ENCODE peak calls at places on chromosomes 11 and 22, in eight cellular contexts. K is bronchial epithelial cell, W is transverse colon, M is fibroblast of mammary gland, Z is kidney, Y is psoas muscle, D is WERI-Rb-1, P is adrenal gland. C is an unnamed sample.

GRCh38 chr11:128576555-128576954 is 10.8 kb downstream of the ETS1 start:
- DNase-seq in K (no peak), W (no peak), M (no peak), Z (no peak), Y (no peak), D (no peak), P (no peak), C (no peak)

GRCh38 chr11:61280883-61281580 is 14.1 kb downstream of the VWCE start:
- DNase-seq in K (no peak), W (no peak), M (no peak), Z (peak), Y (no peak), D (no peak), P (no peak), C (no peak)

GRCh38 chr11:72750086-72750485 is 2.1 kb downstream of the ARAP1 start:
- DNase-seq in K (no peak), W (no peak), M (no peak), Z (peak), Y (peak), D (no peak), P (no peak), C (no peak)

GRCh38 chr11:116893906-116894305 is 56.5 kb upstream of the APOA1 start:
- DNase-seq in K (no peak), W (no peak), M (no peak), Z (no peak), Y (no peak), D (no peak), P (no peak), C (no peak)

GRCh38 chr11:62830904-62831519 is 839 bp downstream of the STX5 start:
- DNase-seq in K (no peak), W (no peak), M (no peak), Z (peak), Y (peak), D (no peak), P (no peak), C (peak)

GRCh38 chr11:61951484-61952135 is 1.5 kb downstream of the BEST1 start:
- DNase-seq in K (no peak), W (no peak), M (no peak), Z (no peak), Y (no peak), D (peak), P (no peak), C (no peak)

GRCh38 chr11:109039611-109040010 is 374.7 kb downstream of the DDX10 start:
- DNase-seq in K (peak), W (no peak), M (peak), Z (no peak), Y (no peak), D (no peak), P (no peak), C (no peak)

GRCh38 chr11:119310682-119311052 is 6.3 kb downstream of the MCAM start:
- DNase-seq in K (no peak), W (no peak), M (no peak), Z (no peak), Y (no peak), D (no peak), P (no peak), C (no peak)

GRCh38 chr11:19365743-19366410 is 125.1 kb upstream of the E2F8 start:
- DNase-seq in K (no peak), W (no peak), M (peak), Z (no peak), Y (no peak), D (no peak), P (no peak), C (peak)

GRCh38 chr11:131025020-131025419 is 108.7 kb upstream of the SNX19 start:
- DNase-seq in K (peak), W (no peak), M (peak), Z (no peak), Y (no peak), D (peak), P (peak), C (peak)
- TF ChIP-seq CTCF in K (peak), W (no peak), M (peak), Z (peak), Y (no peak), D (peak), P (peak), C (peak)

GRCh38 chr22:36958366-36958765 is 44.9 kb downstream of the CSF2RB start:
- DNase-seq in K (no peak), W (no peak), M (no peak), Z (no peak), Y (no peak), D (no peak), P (no peak), C (no peak)
- H3K4me3 ChIP-seq in K (no peak), W (no peak), M (no peak), Z (no peak), Y (no peak), D (no peak), P (no peak), C (no peak)

GRCh38 chr11:31881825-31882224 is 70.7 kb upstream of the PAX6 start:
- DNase-seq in K (no peak), W (no peak), M (no peak), Z (no peak), Y (no peak), D (no peak), P (no peak), C (no peak)

GRCh38 chr11:31883435-31883834 is 72.3 kb upstream of the PAX6 start:
- DNase-seq in K (no peak), W (no peak), M (no peak), Z (no peak), Y (no peak), D (no peak), P (no peak), C (no peak)

GRCh38 chr11:31884080-31884479 is 73.0 kb upstream of the PAX6 start:
- DNase-seq in K (no peak), W (no peak), M (no peak), Z (no peak), Y (no peak), D (no peak), P (no peak), C (no peak)

GRCh38 chr11:31882951-31883392 is 71.8 kb upstream of the PAX6 start:
- DNase-seq in K (no peak), W (no peak), M (no peak), Z (no peak), Y (no peak), D (no peak), P (no peak), C (no peak)

DNA sequence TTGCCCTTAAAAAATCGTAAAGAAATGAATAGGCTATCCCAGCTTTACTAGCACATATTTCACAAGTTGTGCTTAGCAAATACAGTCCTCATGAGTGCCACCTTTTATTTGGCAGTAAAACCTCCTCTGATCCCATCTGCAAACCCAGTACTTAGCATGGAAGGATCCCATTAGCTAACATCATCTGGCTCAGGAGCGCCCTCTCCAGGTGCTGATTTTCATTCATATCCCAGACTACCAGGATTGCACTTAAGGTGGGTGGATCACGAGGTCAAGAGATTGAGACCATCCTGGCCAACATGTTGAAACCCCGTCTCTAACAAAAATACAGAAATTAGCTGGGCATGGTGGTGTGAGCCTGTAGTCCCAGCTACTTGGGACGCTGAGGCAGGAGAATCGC is 76.1 kb upstream of the PAX6 start:
- DNase-seq in K (no peak), W (no peak), M (peak), Z (no peak), Y (no peak), D (peak), P (no peak), C (peak)
- TF ChIP-seq CTCF in K (no peak), W (no peak), M (peak), Z (no peak), Y (no peak), D (peak), P (no peak), C (peak)

DNA sequence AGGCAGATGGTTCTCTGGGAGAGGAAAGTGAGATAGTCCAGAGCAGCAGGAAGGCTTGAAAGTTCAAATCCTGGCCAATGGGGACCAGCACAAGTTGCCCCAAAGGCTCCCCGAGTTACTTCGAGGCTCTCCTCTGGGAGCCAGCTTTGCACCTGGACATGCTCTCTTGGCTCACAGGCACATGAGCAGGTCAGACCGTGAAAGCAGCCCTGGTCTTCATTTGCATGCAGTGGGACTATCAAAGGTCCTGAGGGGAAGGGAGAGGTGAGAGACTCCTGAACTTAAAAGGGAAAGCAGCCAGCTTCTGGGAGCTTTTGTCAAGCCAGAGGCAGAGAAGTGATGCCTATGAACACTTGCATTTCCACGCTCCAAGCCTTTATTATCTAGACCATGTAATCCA is 100.1 kb downstream of the NTM start:
- DNase-seq in K (no peak), W (no peak), M (no peak), Z (no peak), Y (no peak), D (no peak), P (no peak), C (no peak)
- H3K4me3 ChIP-seq in K (no peak), W (no peak), M (no peak), Z (no peak), Y (no peak), D (no peak), P (no peak), C (no peak)

DNA sequence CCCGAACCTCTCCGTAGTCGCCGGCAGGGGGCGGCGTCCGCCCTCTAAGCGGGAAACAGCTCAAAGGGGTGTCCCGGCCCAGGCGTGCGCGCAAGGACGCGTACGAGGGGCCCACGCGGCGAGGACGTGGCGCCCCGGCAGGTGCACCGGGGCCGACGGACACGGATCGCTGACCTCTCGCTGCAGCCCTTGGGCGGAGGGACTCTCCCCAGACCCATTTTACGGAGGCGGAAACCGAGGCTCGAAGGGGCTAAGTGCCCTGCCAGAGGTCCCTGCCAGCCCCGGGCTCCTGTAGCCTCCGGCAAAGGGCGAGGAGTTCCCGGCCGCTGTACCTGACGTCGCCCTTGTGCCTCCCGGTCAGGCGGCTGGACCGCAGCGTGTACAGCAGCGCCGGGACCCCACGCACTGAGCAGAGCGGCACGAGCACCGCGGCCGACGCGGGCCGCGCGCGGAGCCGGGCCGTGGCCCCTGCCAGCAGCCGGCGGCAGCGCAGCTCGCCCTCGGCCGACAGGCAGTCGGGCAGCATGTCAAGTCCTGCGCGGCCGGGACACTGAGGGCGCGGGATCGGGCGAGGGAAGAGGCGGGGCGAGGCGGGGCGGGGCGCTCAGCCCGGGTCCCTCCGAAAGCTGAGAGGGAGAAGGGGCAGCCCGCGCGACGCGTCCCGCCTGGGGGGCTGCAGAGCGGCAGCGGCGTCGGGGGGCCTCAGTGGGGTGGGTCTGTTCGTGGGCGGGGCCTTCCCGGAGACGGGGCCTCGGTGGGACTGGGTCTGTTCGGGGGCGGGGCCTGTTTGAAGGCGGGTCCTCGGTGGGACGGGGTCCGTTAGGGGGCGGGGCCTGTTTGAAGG is at the start of gene NUDT8:
- DNase-seq in K (peak), W (peak), M (peak), Z (peak), Y (peak), D (peak), P (peak), C (peak)
- TF ChIP-seq CTCF in K (peak), W (peak), M (peak), Z (peak), Y (peak), D (peak), P (peak), C (peak)

GRCh38 chr11:27717801-27718229 is 17.6 kb upstream of the BDNF start:
- DNase-seq in K (no peak), W (no peak), M (no peak), Z (no peak), Y (no peak), D (no peak), P (no peak), C (no peak)
- H3K4me3 ChIP-seq in K (peak), W (peak), M (no peak), Z (no peak), Y (peak), D (peak), P (peak), C (no peak)

DNA sequence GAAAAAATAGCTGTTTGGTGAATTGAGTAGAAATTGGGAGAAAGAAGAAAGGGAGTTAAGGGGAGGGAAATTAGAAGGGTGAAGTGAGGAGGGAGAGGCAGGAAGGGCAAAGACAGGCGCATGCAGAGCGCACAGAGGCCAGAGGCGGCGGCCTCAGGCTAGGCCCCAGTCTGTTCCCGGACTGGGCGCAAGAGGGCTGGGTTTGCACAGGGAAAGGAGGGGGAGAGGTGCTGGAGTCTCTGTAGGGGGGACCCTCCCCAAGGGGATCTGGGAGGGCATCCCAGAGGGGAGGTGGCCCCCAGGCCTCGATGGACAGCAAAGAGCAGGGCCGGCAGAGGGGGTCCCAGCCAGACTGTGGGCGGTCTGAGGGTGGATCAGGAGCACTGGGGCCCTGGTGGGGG is 1.3 kb upstream of the FLRT1 start:
- DNase-seq in K (no peak), W (no peak), M (no peak), Z (no peak), Y (no peak), D (no peak), P (no peak), C (no peak)
- TF ChIP-seq CTCF in K (no peak), W (no peak), M (no peak), Z (no peak), Y (no peak), D (no peak), P (no peak), C (no peak)